ENCODE peak calls at places on chromosomes 7 and 10, in nine cellular contexts. One of them, this sample, is unnamed. For H3K4me1 and H3K9me3, the result is how much of the 10 kb centered on the place peaks cover.

GRCh38 chr7:39592586-39592985 is 26.4 kb downstream of the YAE1 start:
- DNase-seq in Peyer's patch: no peak
- DNase-seq in left ventricle myocardium inferior: no peak
- DNase-seq in stomach: no peak
- DNase-seq in cardiac muscle cell: peak
- DNase-seq in uterus: no peak
- DNase-seq in mammary epithelial cell: peak
- DNase-seq in HepG2: no peak
- DNase-seq in testis: no peak
- DNase-seq in this sample: no peak

GRCh38 chr10:37957841-37958240 is 18.6 kb downstream of the ZNF25 start:
- DNase-seq in left ventricle myocardium inferior: no peak
- DNase-seq in HepG2: no peak
- DNase-seq in testis: no peak
- DNase-seq in mammary epithelial cell: no peak
- DNase-seq in stomach: no peak
- DNase-seq in Peyer's patch: no peak
- DNase-seq in cardiac muscle cell: no peak
- DNase-seq in uterus: no peak
- DNase-seq in this sample: no peak

GRCh38 chr7:147438216-147438615 is 1152.3 kb upstream of the C7orf33 start:
- DNase-seq in cardiac muscle cell: no peak
- DNase-seq in mammary epithelial cell: no peak
- DNase-seq in HepG2: no peak
- DNase-seq in left ventricle myocardium inferior: no peak
- DNase-seq in uterus: no peak
- DNase-seq in Peyer's patch: no peak
- DNase-seq in testis: no peak
- DNase-seq in stomach: no peak
- DNase-seq in this sample: no peak

GRCh38 chr10:7810443-7810842 is 7.9 kb upstream of the TAF3 start:
- DNase-seq in uterus: no peak
- DNase-seq in stomach: no peak
- DNase-seq in cardiac muscle cell: no peak
- DNase-seq in left ventricle myocardium inferior: no peak
- DNase-seq in Peyer's patch: no peak
- DNase-seq in HepG2: no peak
- DNase-seq in testis: no peak
- DNase-seq in mammary epithelial cell: no peak
- DNase-seq in this sample: no peak

GRCh38 chr7:56447864-56448693 is 331.9 kb upstream of the NUPR2 start:
- DNase-seq in stomach: no peak
- DNase-seq in HepG2: no peak
- DNase-seq in cardiac muscle cell: no peak
- DNase-seq in Peyer's patch: no peak
- DNase-seq in mammary epithelial cell: no peak
- DNase-seq in uterus: no peak
- DNase-seq in testis: peak
- DNase-seq in left ventricle myocardium inferior: peak
- DNase-seq in this sample: peak

GRCh38 chr7:29607889-29608288 is 44.3 kb downstream of the PRR15 start:
- DNase-seq in left ventricle myocardium inferior: no peak
- DNase-seq in uterus: no peak
- DNase-seq in mammary epithelial cell: peak
- DNase-seq in stomach: peak
- DNase-seq in Peyer's patch: peak
- DNase-seq in HepG2: no peak
- DNase-seq in testis: no peak
- DNase-seq in cardiac muscle cell: peak
- DNase-seq in this sample: no peak

GRCh38 chr7:71633571-71634008 is 501.6 kb downstream of the GALNT17 start:
- DNase-seq in stomach: no peak
- DNase-seq in mammary epithelial cell: peak
- DNase-seq in left ventricle myocardium inferior: no peak
- DNase-seq in Peyer's patch: no peak
- DNase-seq in uterus: no peak
- DNase-seq in testis: no peak
- DNase-seq in cardiac muscle cell: peak
- DNase-seq in HepG2: peak
- DNase-seq in this sample: no peak

GRCh38 chr10:51886438-51887068 is 187.2 kb upstream of the CSTF2T start:
- DNase-seq in testis: no peak
- DNase-seq in HepG2: no peak
- DNase-seq in uterus: no peak
- DNase-seq in Peyer's patch: no peak
- DNase-seq in left ventricle myocardium inferior: no peak
- DNase-seq in cardiac muscle cell: peak
- DNase-seq in stomach: no peak
- DNase-seq in mammary epithelial cell: no peak
- DNase-seq in this sample: no peak

GRCh38 chr10:22322663-22323160 is 1.8 kb downstream of the BMI1 start:
- DNase-seq in HepG2: no peak
- DNase-seq in left ventricle myocardium inferior: no peak
- DNase-seq in stomach: no peak
- DNase-seq in cardiac muscle cell: no peak
- DNase-seq in testis: no peak
- DNase-seq in uterus: no peak
- DNase-seq in Peyer's patch: no peak
- DNase-seq in mammary epithelial cell: no peak
- DNase-seq in this sample: no peak

GRCh38 chr10:22320591-22321155 is at the start of gene BMI1:
- DNase-seq in stomach: peak
- DNase-seq in HepG2: peak
- DNase-seq in cardiac muscle cell: peak
- DNase-seq in testis: peak
- DNase-seq in uterus: peak
- DNase-seq in left ventricle myocardium inferior: peak
- DNase-seq in mammary epithelial cell: peak
- DNase-seq in Peyer's patch: peak
- DNase-seq in this sample: peak

GRCh38 chr10:22321156-22321711 is 335 bp downstream of the BMI1 start:
- DNase-seq in HepG2: peak
- DNase-seq in Peyer's patch: peak
- DNase-seq in left ventricle myocardium inferior: peak
- DNase-seq in testis: no peak
- DNase-seq in cardiac muscle cell: peak
- DNase-seq in mammary epithelial cell: peak
- DNase-seq in stomach: peak
- DNase-seq in uterus: peak
- DNase-seq in this sample: peak

GRCh38 chr10:22323538-22324305 is 2.8 kb downstream of the BMI1 start:
- DNase-seq in left ventricle myocardium inferior: no peak
- DNase-seq in Peyer's patch: no peak
- DNase-seq in cardiac muscle cell: no peak
- DNase-seq in testis: no peak
- DNase-seq in stomach: no peak
- DNase-seq in mammary epithelial cell: no peak
- DNase-seq in HepG2: no peak
- DNase-seq in uterus: no peak
- DNase-seq in this sample: no peak

DNA sequence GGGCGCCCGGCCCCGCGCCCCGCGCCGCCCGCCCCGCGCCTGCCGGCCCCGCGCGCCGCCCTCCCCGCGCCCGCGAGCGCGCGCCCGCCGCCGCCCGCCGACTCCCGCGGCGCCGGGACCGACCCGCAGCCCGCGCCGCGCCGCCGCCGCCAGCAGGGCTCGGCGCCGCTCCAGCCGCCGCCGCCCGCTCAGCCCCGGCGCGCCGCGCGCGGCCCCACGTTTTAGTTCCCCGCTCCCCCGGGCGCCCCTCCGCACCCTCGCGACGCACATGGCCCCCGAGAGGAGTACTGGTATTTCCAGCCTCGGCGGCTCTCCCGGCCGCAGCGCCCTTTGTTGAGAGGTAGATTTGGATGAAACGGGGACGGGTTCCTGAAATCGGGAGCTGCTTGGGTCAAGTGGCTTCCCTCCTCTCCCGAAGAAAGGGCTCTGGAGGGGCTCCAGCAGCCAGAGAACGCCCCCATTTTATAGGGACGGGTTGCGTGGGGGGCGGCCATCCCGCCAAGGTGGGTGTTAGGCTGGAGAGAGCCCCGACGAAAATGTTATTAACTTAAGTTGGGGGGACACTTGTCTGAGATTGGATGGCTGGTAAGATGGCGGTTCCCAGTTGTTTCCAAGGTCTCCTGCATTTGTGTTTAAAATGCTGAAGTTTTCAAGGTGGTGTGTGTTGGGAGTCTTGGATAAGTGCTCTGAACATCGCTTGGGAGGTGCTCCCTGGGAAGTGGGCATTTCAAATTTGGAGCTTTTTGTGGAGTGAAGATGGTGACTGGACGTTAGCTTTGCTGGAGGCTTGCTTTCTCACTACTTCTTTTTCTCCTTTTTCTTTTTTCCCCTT is 1.1 kb downstream of the BMI1 start:
- DNase-seq in mammary epithelial cell: peak
- DNase-seq in Peyer's patch: peak
- DNase-seq in stomach: no peak
- DNase-seq in cardiac muscle cell: peak
- DNase-seq in HepG2: no peak
- DNase-seq in testis: no peak
- DNase-seq in left ventricle myocardium inferior: no peak
- DNase-seq in uterus: no peak
- DNase-seq in this sample: peak
- H3K4me1 ChIP-seq in mammary epithelial cell: under half
- H3K4me1 ChIP-seq in Peyer's patch: half or more
- H3K4me1 ChIP-seq in stomach: under half
- H3K4me1 ChIP-seq in cardiac muscle cell: under half
- H3K4me1 ChIP-seq in HepG2: half or more
- H3K4me1 ChIP-seq in testis: under half
- H3K4me1 ChIP-seq in left ventricle myocardium inferior: half or more
- H3K4me1 ChIP-seq in uterus: under half
- H3K4me1 ChIP-seq in this sample: under half

GRCh38 chr7:51124321-51124720 is 192.3 kb downstream of the COBL start:
- DNase-seq in cardiac muscle cell: no peak
- DNase-seq in uterus: no peak
- DNase-seq in Peyer's patch: no peak
- DNase-seq in HepG2: no peak
- DNase-seq in mammary epithelial cell: no peak
- DNase-seq in stomach: no peak
- DNase-seq in testis: no peak
- DNase-seq in left ventricle myocardium inferior: no peak
- DNase-seq in this sample: no peak

GRCh38 chr7:51121945-51122425 is 194.6 kb downstream of the COBL start:
- DNase-seq in mammary epithelial cell: no peak
- DNase-seq in stomach: no peak
- DNase-seq in Peyer's patch: no peak
- DNase-seq in testis: no peak
- DNase-seq in uterus: peak
- DNase-seq in left ventricle myocardium inferior: peak
- DNase-seq in HepG2: no peak
- DNase-seq in cardiac muscle cell: peak
- DNase-seq in this sample: no peak

GRCh38 chr7:51118628-51119027 is 198.0 kb downstream of the COBL start:
- DNase-seq in cardiac muscle cell: no peak
- DNase-seq in Peyer's patch: no peak
- DNase-seq in stomach: no peak
- DNase-seq in testis: no peak
- DNase-seq in uterus: no peak
- DNase-seq in HepG2: no peak
- DNase-seq in left ventricle myocardium inferior: no peak
- DNase-seq in mammary epithelial cell: no peak
- DNase-seq in this sample: no peak

GRCh38 chr7:51123322-51124021 is 193.1 kb downstream of the COBL start:
- DNase-seq in Peyer's patch: no peak
- DNase-seq in HepG2: no peak
- DNase-seq in uterus: no peak
- DNase-seq in testis: no peak
- DNase-seq in cardiac muscle cell: peak
- DNase-seq in left ventricle myocardium inferior: no peak
- DNase-seq in stomach: no peak
- DNase-seq in mammary epithelial cell: peak
- DNase-seq in this sample: peak

DNA sequence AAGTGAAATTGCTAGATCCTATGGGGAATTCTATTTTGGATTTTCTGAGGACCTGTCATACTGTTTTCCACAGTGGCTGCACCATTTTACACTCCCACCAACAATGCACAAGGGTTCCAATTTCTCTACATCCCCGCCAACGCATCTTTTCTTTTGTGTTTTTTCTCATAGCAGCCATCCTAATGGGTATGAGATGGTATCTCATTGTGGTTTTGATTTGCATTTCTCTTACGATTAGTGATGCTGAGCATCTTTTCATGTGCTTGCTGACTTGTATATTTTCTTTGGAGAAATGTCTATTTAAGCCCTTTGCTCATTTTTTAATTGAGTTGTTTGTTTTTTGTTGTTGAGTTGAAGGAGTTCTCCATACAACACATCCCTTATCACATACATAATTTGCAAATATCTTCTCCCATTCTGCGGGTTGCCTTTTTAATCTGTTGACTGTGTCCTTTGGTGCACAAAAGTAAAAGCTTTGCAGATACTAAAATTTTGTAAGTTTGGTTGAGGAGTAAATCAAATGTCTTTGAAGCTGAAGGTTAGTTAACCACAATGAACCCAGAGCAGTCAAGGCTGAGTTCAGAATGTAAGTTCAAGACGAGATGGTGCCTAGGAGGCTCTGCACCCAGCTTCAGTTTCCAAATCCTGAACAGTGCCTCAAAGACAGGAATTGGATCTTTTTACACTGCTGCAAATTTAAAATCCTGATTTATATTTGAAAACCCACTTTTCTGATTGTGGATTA is 195.4 kb downstream of the COBL start:
- DNase-seq in stomach: no peak
- DNase-seq in left ventricle myocardium inferior: no peak
- DNase-seq in cardiac muscle cell: no peak
- DNase-seq in HepG2: no peak
- DNase-seq in uterus: no peak
- DNase-seq in testis: no peak
- DNase-seq in Peyer's patch: no peak
- DNase-seq in mammary epithelial cell: no peak
- DNase-seq in this sample: no peak
- H3K4me3 ChIP-seq in stomach: no peak
- H3K4me3 ChIP-seq in left ventricle myocardium inferior: peak
- H3K4me3 ChIP-seq in cardiac muscle cell: no peak
- H3K4me3 ChIP-seq in HepG2: no peak
- H3K4me3 ChIP-seq in uterus: no peak
- H3K4me3 ChIP-seq in testis: no peak
- H3K4me3 ChIP-seq in Peyer's patch: no peak
- H3K4me3 ChIP-seq in mammary epithelial cell: no peak
- H3K4me3 ChIP-seq in this sample: no peak

DNA sequence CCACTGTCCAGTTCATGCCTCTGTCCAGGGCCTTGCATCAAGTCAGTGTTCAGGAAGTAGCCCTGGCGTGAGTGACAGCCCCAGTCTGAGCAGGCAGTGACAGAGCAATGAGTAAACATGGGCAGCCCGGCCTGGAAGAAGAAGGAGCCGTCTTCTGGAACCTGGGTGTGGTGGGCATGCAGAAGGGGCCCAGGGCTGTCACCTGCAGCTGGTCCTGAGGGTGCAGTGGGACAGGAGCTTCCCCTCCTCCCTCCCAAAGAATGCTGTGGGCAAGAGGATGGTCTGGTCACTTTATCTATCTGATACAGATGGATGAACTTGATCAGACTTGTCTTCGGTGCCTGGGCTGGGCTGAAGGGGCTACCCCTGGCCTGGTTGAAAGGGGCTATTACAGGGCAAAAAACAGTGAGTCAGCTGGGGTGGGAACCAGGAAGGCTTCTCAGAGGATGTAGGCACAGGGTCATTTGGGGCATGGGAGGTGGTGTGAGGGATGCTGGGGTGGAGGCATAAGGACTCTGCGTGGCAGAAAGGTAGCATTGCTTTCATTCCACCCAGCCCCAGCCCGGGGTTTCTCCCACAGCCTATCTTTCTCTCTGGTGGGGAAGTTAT is 42.7 kb upstream of the PPIF start:
- DNase-seq in Peyer's patch: no peak
- DNase-seq in uterus: no peak
- DNase-seq in HepG2: no peak
- DNase-seq in left ventricle myocardium inferior: no peak
- DNase-seq in mammary epithelial cell: no peak
- DNase-seq in testis: no peak
- DNase-seq in stomach: no peak
- DNase-seq in cardiac muscle cell: no peak
- DNase-seq in this sample: no peak
- H3K9me3 ChIP-seq in Peyer's patch: under half
- H3K9me3 ChIP-seq in uterus: under half
- H3K9me3 ChIP-seq in HepG2: under half
- H3K9me3 ChIP-seq in left ventricle myocardium inferior: under half
- H3K9me3 ChIP-seq in mammary epithelial cell: under half
- H3K9me3 ChIP-seq in testis: under half
- H3K9me3 ChIP-seq in stomach: under half
- H3K9me3 ChIP-seq in cardiac muscle cell: under half
- H3K9me3 ChIP-seq in this sample: under half

GRCh38 chr7:150926066-150926465 is 52.1 kb downstream of the KCNH2 start:
- DNase-seq in stomach: no peak
- DNase-seq in left ventricle myocardium inferior: no peak
- DNase-seq in testis: no peak
- DNase-seq in cardiac muscle cell: no peak
- DNase-seq in uterus: no peak
- DNase-seq in Peyer's patch: no peak
- DNase-seq in HepG2: no peak
- DNase-seq in mammary epithelial cell: no peak
- DNase-seq in this sample: no peak
- H3K4me1 ChIP-seq in stomach: under half
- H3K4me1 ChIP-seq in left ventricle myocardium inferior: under half
- H3K4me1 ChIP-seq in testis: under half
- H3K4me1 ChIP-seq in cardiac muscle cell: under half
- H3K4me1 ChIP-seq in uterus: under half
- H3K4me1 ChIP-seq in Peyer's patch: under half
- H3K4me1 ChIP-seq in HepG2: under half
- H3K4me1 ChIP-seq in mammary epithelial cell: under half
- H3K4me1 ChIP-seq in this sample: under half

This sample was measured in psoas muscle.